ENCODE peak calls at places on chromosomes 3 and 15, in four cellular contexts. A is GM12878, J is HL-60, D is K562. X is an unnamed sample.

GRCh38 chr15:31853370-31853769 is 176.9 kb upstream of the CHRNA7 start:
- DNase-seq in A (no peak), J (no peak), D (no peak), X (no peak)

GRCh38 chr3:48047841-48048456 is 31.7 kb upstream of the MAP4 start:
- DNase-seq in A (no peak), J (no peak), D (peak), X (no peak)

GRCh38 chr15:29815000-29815704 is 7.1 kb downstream of the TJP1 start:
- DNase-seq in A (no peak), J (no peak), D (peak), X (no peak)

GRCh38 chr3:69462826-69463100 is 76.9 kb upstream of the FRMD4B start:
- DNase-seq in A (no peak), J (no peak), D (no peak), X (no peak)

GRCh38 chr3:190972840-190973270 is 110.4 kb upstream of the GMNC start:
- DNase-seq in A (no peak), J (no peak), D (no peak), X (no peak)

GRCh38 chr3:194487289-194488006 is 646 bp upstream of the ATP13A3 start:
- DNase-seq in A (no peak), J (no peak), D (peak), X (peak)

GRCh38 chr3:15551902-15552301 is 30.4 kb upstream of the COLQ start:
- DNase-seq in A (no peak), J (no peak), D (no peak), X (no peak)

GRCh38 chr3:101675709-101676218 is 1.2 kb downstream of the ZBTB11 start:
- DNase-seq in A (no peak), J (no peak), D (no peak), X (no peak)

GRCh38 chr3:113275876-113276580 is 64.7 kb downstream of the BOC start:
- DNase-seq in A (peak), J (no peak), D (peak), X (peak)

GRCh38 chr15:32743411-32744145 is 25.8 kb downstream of the GREM1 start:
- DNase-seq in A (no peak), J (no peak), D (no peak), X (no peak)

GRCh38 chr15:82851981-82852511 is 42.6 kb downstream of the WHAMM start:
- DNase-seq in A (no peak), J (no peak), D (no peak), X (no peak)

GRCh38 chr15:99253381-99254090 is 2.3 kb downstream of the LRRC28 start:
- DNase-seq in A (no peak), J (no peak), D (no peak), X (no peak)

GRCh38 chr15:56758770-56759449 is 25.6 kb upstream of the ZNF280D start:
- DNase-seq in A (no peak), J (no peak), D (peak), X (no peak)

GRCh38 chr15:72319360-72319984 is 485 bp downstream of the CELF6 start:
- DNase-seq in A (no peak), J (no peak), D (peak), X (no peak)

GRCh38 chr3:143071776-143072175 is 47.8 kb upstream of the CHST2 start:
- DNase-seq in A (no peak), J (no peak), D (no peak), X (no peak)

DNA sequence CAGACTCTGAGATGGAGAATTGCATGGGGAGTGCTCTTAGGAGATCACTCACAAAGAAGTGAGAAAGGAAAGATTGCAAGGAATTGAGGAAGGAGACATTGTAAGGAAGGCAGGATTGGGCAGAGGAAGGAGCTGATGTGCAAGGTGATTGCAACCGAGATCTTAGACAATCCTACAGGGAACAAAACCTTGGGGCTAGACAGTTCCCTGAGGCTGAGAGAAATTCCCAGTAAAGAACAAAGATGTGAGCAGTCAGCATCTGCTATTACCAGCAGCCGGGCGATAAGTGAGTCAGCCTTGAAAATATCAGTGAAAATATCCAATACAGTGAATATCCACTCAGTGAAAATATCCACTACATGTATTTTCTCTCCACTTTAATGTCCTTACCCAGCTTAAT is 143.6 kb upstream of the TBC1D5 start:
- DNase-seq in A (no peak), J (no peak), D (no peak), X (no peak)
- TF ChIP-seq POLR2AphosphoS5 in A (no peak), J (no peak), D (no peak), X (no peak)

GRCh38 chr15:74264081-74264501 is 28.0 kb downstream of the CCDC33 start:
- DNase-seq in A (no peak), J (no peak), D (no peak), X (no peak)

GRCh38 chr15:74261685-74262084 is 25.6 kb downstream of the CCDC33 start:
- DNase-seq in A (no peak), J (no peak), D (no peak), X (no peak)

GRCh38 chr15:74265046-74265639 is 29.0 kb downstream of the CCDC33 start:
- DNase-seq in A (no peak), J (no peak), D (peak), X (no peak)

GRCh38 chr15:74262635-74263034 is 26.5 kb downstream of the CCDC33 start:
- DNase-seq in A (no peak), J (no peak), D (no peak), X (no peak)

GRCh38 chr15:74263473-74263872 is 27.3 kb downstream of the CCDC33 start:
- DNase-seq in A (no peak), J (no peak), D (no peak), X (no peak)
- TF ChIP-seq SPI1 in A (no peak), J (no peak), D (no peak), X (no peak)

GRCh38 chr3:177211503-177212277 is 14.4 kb upstream of the TBL1XR1 start:
- DNase-seq in A (no peak), J (no peak), D (no peak), X (no peak)
- TF ChIP-seq POLR2AphosphoS5 in A (no peak), J (no peak), D (no peak), X (no peak)

GRCh38 chr3:57166660-57167059 is 1.5 kb upstream of the IL17RD start:
- DNase-seq in A (no peak), J (no peak), D (no peak), X (no peak)

GRCh38 chr3:57168151-57168550 is 3.0 kb upstream of the IL17RD start:
- DNase-seq in A (no peak), J (no peak), D (no peak), X (no peak)

GRCh38 chr3:57170946-57171345 is 5.8 kb upstream of the IL17RD start:
- DNase-seq in A (no peak), J (no peak), D (no peak), X (no peak)

GRCh38 chr3:57169872-57170623 is 4.9 kb upstream of the IL17RD start:
- DNase-seq in A (no peak), J (peak), D (peak), X (peak)

GRCh38 chr3:57169106-57169505 is 4.0 kb upstream of the IL17RD start:
- DNase-seq in A (no peak), J (no peak), D (no peak), X (no peak)
- TF ChIP-seq SPI1 in A (no peak), J (no peak), D (no peak), X (no peak)

GRCh38 chr3:12408984-12409383 is 75.3 kb upstream of the TSEN2 start:
- DNase-seq in A (no peak), J (no peak), D (no peak), X (no peak)

GRCh38 chr3:12400795-12401194 is 83.5 kb upstream of the TSEN2 start:
- DNase-seq in A (no peak), J (no peak), D (no peak), X (no peak)

GRCh38 chr3:12401208-12401607 is 83.1 kb upstream of the TSEN2 start:
- DNase-seq in A (no peak), J (no peak), D (no peak), X (no peak)

GRCh38 chr3:12409625-12410596 is 74.4 kb upstream of the TSEN2 start:
- DNase-seq in A (no peak), J (no peak), D (no peak), X (no peak)

DNA sequence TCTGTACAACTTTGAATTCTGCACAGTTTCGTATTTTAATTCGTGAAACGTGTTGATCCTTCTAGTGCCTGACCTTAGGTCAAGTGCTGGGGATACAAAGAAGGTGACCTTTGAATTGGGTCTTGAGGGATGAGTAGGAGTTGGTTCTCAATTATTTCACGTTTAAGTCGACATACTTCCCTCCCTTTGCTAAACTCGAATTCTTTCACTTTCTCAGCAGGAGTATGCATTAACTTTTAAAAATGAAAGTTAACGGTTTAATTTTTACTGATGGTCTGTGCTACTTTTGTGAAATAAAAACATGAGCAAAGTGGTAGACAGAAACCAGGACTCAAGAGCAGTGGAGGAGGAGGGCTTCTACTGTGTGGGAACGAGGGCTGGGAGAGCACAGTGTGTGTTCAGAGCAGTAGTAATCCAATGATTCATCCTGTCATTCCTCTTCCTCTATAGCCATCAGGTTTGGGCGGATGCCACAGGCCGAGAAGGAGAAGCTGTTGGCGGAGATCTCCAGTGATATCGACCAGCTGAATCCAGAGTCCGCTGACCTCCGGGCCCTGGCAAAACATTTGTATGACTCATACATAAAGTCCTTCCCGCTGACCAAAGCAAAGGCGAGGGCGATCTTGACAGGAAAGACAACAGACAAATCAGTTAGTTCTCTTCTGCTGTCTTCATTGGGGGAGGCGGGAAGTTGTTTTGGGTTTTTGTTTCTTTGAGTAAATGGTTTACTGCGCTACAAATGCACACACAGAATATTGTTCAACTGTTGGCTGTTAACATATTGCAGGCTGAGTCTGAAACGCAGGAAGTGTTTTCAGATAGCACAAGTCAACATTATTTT is 78.6 kb upstream of the TSEN2 start:
- DNase-seq in A (no peak), J (peak), D (peak), X (no peak)
- TF ChIP-seq POLR2AphosphoS5 in A (no peak), J (no peak), D (no peak), X (no peak)

GRCh38 chr3:66638717-66639116 is 137.9 kb upstream of the LRIG1 start:
- DNase-seq in A (no peak), J (peak), D (no peak), X (no peak)

GRCh38 chr3:66642484-66642883 is 141.7 kb upstream of the LRIG1 start:
- DNase-seq in A (no peak), J (no peak), D (no peak), X (no peak)

GRCh38 chr3:66642015-66642414 is 141.2 kb upstream of the LRIG1 start:
- DNase-seq in A (no peak), J (no peak), D (no peak), X (no peak)

GRCh38 chr3:66644549-66644948 is 143.7 kb upstream of the LRIG1 start:
- DNase-seq in A (no peak), J (peak), D (no peak), X (no peak)

GRCh38 chr3:66639794-66640356 is 139.1 kb upstream of the LRIG1 start:
- DNase-seq in A (no peak), J (peak), D (no peak), X (no peak)
- TF ChIP-seq SPI1 in A (no peak), J (no peak), D (no peak), X (peak)

DNA sequence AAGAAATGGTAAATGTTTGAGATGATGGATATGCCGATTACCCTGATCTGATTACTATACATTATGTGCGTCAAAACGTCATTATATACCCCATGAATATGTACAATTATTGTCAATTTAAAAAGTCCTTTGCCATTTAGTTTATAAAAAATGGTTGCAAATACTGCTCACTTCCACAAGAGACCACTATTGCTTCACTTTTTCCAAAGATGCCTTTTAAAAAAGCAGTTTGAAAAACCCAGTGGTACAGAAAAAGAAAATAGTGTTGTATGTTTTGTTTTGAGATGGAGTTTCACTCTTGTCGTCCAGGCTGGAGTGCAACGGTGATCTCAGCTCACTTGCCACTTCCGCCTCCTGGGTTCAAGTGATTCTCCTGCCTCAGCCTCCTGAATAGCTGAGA is 39.3 kb downstream of the EDEM1 start:
- DNase-seq in A (no peak), J (no peak), D (peak), X (no peak)
- TF ChIP-seq POLR2AphosphoS5 in A (no peak), J (no peak), D (no peak), X (no peak)

GRCh38 chr3:24502690-24503089 is 8.0 kb upstream of the THRB start:
- DNase-seq in A (no peak), J (no peak), D (peak), X (no peak)
- TF ChIP-seq SPI1 in A (no peak), J (no peak), D (no peak), X (no peak)